ENCODE peak calls at places on chromosome 6, in seven cellular contexts. O, A, M, D, I, Z and X are unnamed samples.

GRCh38 chr6:149127212-149127611 is 190.3 kb upstream of the TAB2 start:
- DNase-seq in O (peak; percentile 81), A (peak; percentile 73), M (no peak), D (no peak), I (peak; percentile 28), Z (no peak), X (peak; percentile 59)

GRCh38 chr6:169384291-169384690 is 130.6 kb upstream of the THBS2 start:
- DNase-seq in O (no peak), A (no peak), M (no peak), D (no peak), I (no peak), Z (no peak), X (no peak)

GRCh38 chr6:136067731-136068341 is 182.3 kb downstream of the MTFR2 start:
- DNase-seq in O (peak; percentile 55), A (peak; percentile 39), M (no peak), D (peak; percentile 24), I (no peak), Z (no peak), X (peak; percentile 77)

GRCh38 chr6:14664112-14664592 is 546.6 kb downstream of the CD83 start:
- DNase-seq in O (no peak), A (peak; percentile 56), M (no peak), D (no peak), I (no peak), Z (no peak), X (peak; percentile 23)

GRCh38 chr6:34298941-34299340 is 50.1 kb upstream of the SMIM29 start:
- DNase-seq in O (no peak), A (no peak), M (no peak), D (no peak), I (no peak), Z (no peak), X (no peak)

GRCh38 chr6:110545081-110545872 is 68.9 kb upstream of the SLC22A16 start:
- DNase-seq in O (no peak), A (no peak), M (no peak), D (no peak), I (no peak), Z (no peak), X (peak; percentile 30)

GRCh38 chr6:20095436-20095835 is 116.8 kb downstream of the MBOAT1 start:
- DNase-seq in O (no peak), A (no peak), M (no peak), D (no peak), I (no peak), Z (no peak), X (no peak)

GRCh38 chr6:7468382-7469081 is 72.9 kb upstream of the DSP start:
- DNase-seq in O (peak; percentile 40), A (peak; percentile 66), M (peak; percentile 53), D (no peak), I (peak; percentile 43), Z (peak; percentile 63), X (peak; percentile 46)

GRCh38 chr6:121592955-121593665 is 157.7 kb downstream of the GJA1 start:
- DNase-seq in O (no peak), A (peak; percentile 11), M (no peak), D (no peak), I (no peak), Z (no peak), X (no peak)

GRCh38 chr6:42239333-42239732 is 21.7 kb upstream of the MRPS10 start:
- DNase-seq in O (no peak), A (no peak), M (no peak), D (no peak), I (no peak), Z (no peak), X (peak; percentile 42)
- H3K4me3 ChIP-seq in O (no peak overlapping the region), A (no peak overlapping the region), M (no peak overlapping the region), D (no peak overlapping the region), I (no peak overlapping the region), Z (no peak overlapping the region), X (no peak overlapping the region)

GRCh38 chr6:28807682-28808280 is 116.0 kb downstream of the TRIM27 start:
- DNase-seq in O (peak; percentile 57), A (peak; percentile 69), M (no peak), D (no peak), I (no peak), Z (peak; percentile 47), X (peak; percentile 64)
- H3K4me3 ChIP-seq in O (peak overlapping the region; percentile 28), A (peak overlapping the region; percentile 42), M (no peak overlapping the region), D (no peak overlapping the region), I (peak overlapping the region; percentile 33), Z (no peak overlapping the region), X (peak overlapping the region; percentile 16)

DNA sequence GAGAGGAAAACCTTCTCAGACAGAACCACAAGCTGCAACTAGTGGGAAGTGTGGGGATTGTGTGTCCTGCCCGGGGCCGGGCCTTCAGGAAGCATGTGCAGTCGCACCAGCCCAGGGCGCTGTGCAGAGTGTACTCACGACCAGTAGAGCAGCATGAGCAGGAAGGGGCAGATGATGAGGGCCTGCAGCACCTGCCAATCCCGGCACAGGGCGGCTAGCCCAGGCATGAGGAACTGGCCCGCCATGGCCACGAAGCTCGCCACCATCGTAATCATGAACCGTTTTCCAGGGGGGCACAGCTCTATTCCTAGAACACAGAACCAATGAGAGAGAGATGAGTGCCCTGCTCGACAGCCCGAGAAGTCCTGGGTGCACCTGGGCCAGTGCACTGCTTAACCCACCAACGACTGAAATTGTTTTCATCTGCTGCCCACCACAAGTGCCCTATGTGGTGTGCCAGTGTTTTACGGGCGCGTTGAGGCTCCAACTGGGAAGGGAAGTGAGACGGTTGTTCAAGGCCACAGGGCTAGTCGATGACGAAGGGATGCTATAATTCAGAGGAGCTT is 65.0 kb downstream of the PSMG4 start:
- DNase-seq in O (no peak), A (no peak), M (no peak), D (no peak), I (no peak), Z (no peak), X (no peak)
- H3K4me3 ChIP-seq in O (no peak overlapping the region), A (no peak overlapping the region), M (no peak overlapping the region), D (no peak overlapping the region), I (no peak overlapping the region), Z (no peak overlapping the region), X (no peak overlapping the region)

GRCh38 chr6:159693128-159693893 is at the start of gene SOD2:
- DNase-seq in O (peak; percentile 81), A (peak; percentile 81), M (peak; percentile 87), D (peak; percentile 89), I (no peak), Z (peak; percentile 92), X (peak; percentile 84)
- H3K4me3 ChIP-seq in O (peak within 1 kb of the TSS; percentile 68), A (peak within 1 kb of the TSS; percentile 99), M (peak within 1 kb of the TSS; percentile 99), D (peak within 1 kb of the TSS; percentile 96), I (peak within 1 kb of the TSS; percentile 71), Z (peak within 1 kb of the TSS; percentile 94), X (peak within 1 kb of the TSS; percentile 84)

GRCh38 chr6:69820018-69820417 is 23.2 kb upstream of the LMBRD1 start:
- DNase-seq in O (no peak), A (no peak), M (no peak), D (no peak), I (no peak), Z (no peak), X (no peak)

GRCh38 chr6:69820438-69820837 is 23.6 kb upstream of the LMBRD1 start:
- DNase-seq in O (no peak), A (no peak), M (no peak), D (peak; percentile 24), I (no peak), Z (no peak), X (no peak)

GRCh38 chr6:69817358-69817757 is 20.5 kb upstream of the LMBRD1 start:
- DNase-seq in O (no peak), A (no peak), M (no peak), D (no peak), I (no peak), Z (no peak), X (no peak)

GRCh38 chr6:69818223-69818930 is 21.6 kb upstream of the LMBRD1 start:
- DNase-seq in O (no peak), A (no peak), M (no peak), D (no peak), I (no peak), Z (no peak), X (no peak)

GRCh38 chr6:69819138-69819537 is 22.3 kb upstream of the LMBRD1 start:
- DNase-seq in O (no peak), A (no peak), M (no peak), D (no peak), I (no peak), Z (no peak), X (no peak)
- H3K4me3 ChIP-seq in O (no peak overlapping the region), A (no peak overlapping the region), M (no peak overlapping the region), D (no peak overlapping the region), I (no peak overlapping the region), Z (no peak overlapping the region), X (no peak overlapping the region)

DNA sequence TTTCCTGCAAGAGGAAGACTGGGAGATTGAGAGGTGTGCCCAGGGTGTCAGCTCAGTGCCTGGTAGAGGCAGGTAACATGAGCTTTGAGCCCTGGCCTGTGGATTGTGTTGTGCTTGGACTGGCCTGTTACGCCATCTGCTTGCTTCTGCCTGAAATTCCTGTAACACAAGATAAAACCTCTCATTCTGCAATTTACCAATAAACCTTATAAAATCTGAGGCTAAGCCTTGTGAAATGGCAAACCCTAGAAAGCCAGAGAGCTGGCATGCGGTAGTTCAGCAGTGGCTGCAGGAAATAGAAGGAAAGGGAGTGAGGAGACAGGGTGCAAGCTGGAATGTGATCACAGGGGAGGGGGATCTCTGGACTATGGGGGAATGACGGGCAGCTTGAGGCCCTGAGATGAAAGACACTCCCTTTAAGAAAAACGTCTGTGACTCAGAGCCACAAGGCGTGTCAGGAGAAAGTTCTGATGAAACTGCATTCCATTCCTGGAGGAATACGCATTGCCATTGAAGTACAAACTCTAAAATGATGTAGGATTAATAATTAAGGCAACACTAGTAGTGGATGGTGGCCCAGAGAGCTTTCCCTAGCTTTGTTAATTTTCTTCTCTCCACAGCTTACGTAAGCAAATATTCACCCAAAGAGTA is 26.3 kb upstream of the TFAP2A start:
- DNase-seq in O (peak; percentile 89), A (peak; percentile 87), M (no peak), D (no peak), I (peak; percentile 25), Z (peak; percentile 89), X (peak; percentile 89)
- H3K4me3 ChIP-seq in O (no peak overlapping the region), A (no peak overlapping the region), M (no peak overlapping the region), D (no peak overlapping the region), I (no peak overlapping the region), Z (no peak overlapping the region), X (no peak overlapping the region)